ENCODE peak calls at places on chromosomes 3 and 15, in eight cellular contexts. D is mucosa of descending colon, O is neuronal stem cell, T is esophagus squamous epithelium, J is body of pancreas, W is transverse colon, L is right atrium auricular region, H is A673. E is an unnamed sample.

GRCh38 chr3:160401301-160402095 is 2.0 kb downstream of the SMC4 start:
- DNase-seq in D (no peak), O (no peak), T (no peak), J (no peak), W (peak), L (no peak), H (peak), E (peak)

GRCh38 chr3:169478566-169479313 is 184.8 kb downstream of the MECOM start:
- DNase-seq in D (no peak), O (no peak), T (no peak), J (no peak), W (no peak), L (no peak), H (no peak), E (no peak)

GRCh38 chr3:13141991-13142412 is 68.8 kb upstream of the IQSEC1 start:
- DNase-seq in D (no peak), O (peak), T (no peak), J (no peak), W (no peak), L (no peak), H (peak), E (no peak)

GRCh38 chr15:36529296-36530011 is 50.0 kb upstream of the CDIN1 start:
- DNase-seq in D (no peak), O (no peak), T (no peak), J (no peak), W (no peak), L (no peak), H (no peak), E (no peak)

GRCh38 chr3:15470261-15470660 is 42.9 kb downstream of the EAF1 start:
- DNase-seq in D (no peak), O (no peak), T (no peak), J (no peak), W (no peak), L (no peak), H (no peak), E (no peak)

GRCh38 chr15:95086543-95087252 is 855.3 kb downstream of the MCTP2 start:
- DNase-seq in D (no peak), O (no peak), T (no peak), J (no peak), W (no peak), L (no peak), H (no peak), E (no peak)

GRCh38 chr3:11568503-11569155 is 75.1 kb downstream of the VGLL4 start:
- DNase-seq in D (no peak), O (no peak), T (no peak), J (peak), W (peak), L (peak), H (no peak), E (peak)

GRCh38 chr15:34893967-34894366 is 75.6 kb downstream of the AQR start:
- DNase-seq in D (no peak), O (no peak), T (no peak), J (no peak), W (no peak), L (no peak), H (no peak), E (no peak)

GRCh38 chr3:105354429-105354828 is 12.3 kb upstream of the ALCAM start:
- DNase-seq in D (no peak), O (no peak), T (no peak), J (no peak), W (no peak), L (no peak), H (no peak), E (no peak)

GRCh38 chr3:100183608-100184125 is 69.4 kb upstream of the FILIP1L start:
- DNase-seq in D (no peak), O (no peak), T (no peak), J (no peak), W (no peak), L (no peak), H (no peak), E (no peak)

GRCh38 chr3:80087769-80088168 is 320.0 kb upstream of the ROBO1 start:
- DNase-seq in D (no peak), O (no peak), T (no peak), J (no peak), W (no peak), L (no peak), H (peak), E (no peak)

GRCh38 chr3:18795078-18795477 is 353.2 kb upstream of the KCNH8 start:
- DNase-seq in D (no peak), O (no peak), T (no peak), J (no peak), W (no peak), L (no peak), H (no peak), E (no peak)

GRCh38 chr3:94285874-94286273 is 223.0 kb downstream of the NSUN3 start:
- DNase-seq in D (no peak), O (no peak), T (no peak), J (no peak), W (no peak), L (no peak), H (peak), E (no peak)

GRCh38 chr3:123930426-123930825 is 30.6 kb downstream of the CCDC14 start:
- DNase-seq in D (no peak), O (no peak), T (no peak), J (no peak), W (no peak), L (no peak), H (peak), E (no peak)

GRCh38 chr3:138725116-138725515 is 109.6 kb downstream of the PIK3CB start:
- DNase-seq in D (no peak), O (no peak), T (no peak), J (no peak), W (no peak), L (no peak), H (no peak), E (no peak)

GRCh38 chr15:77295446-77295845 is 124.5 kb downstream of the PEAK1 start:
- DNase-seq in D (no peak), O (no peak), T (no peak), J (no peak), W (no peak), L (no peak), H (no peak), E (no peak)

GRCh38 chr3:11953778-11954177 is 50.4 kb upstream of the SYN2 start:
- DNase-seq in D (no peak), O (no peak), T (no peak), J (no peak), W (no peak), L (no peak), H (no peak), E (no peak)

GRCh38 chr3:129622418-129622872 is 16.0 kb upstream of the PLXND1 start:
- DNase-seq in D (peak), O (no peak), T (no peak), J (no peak), W (no peak), L (no peak), H (no peak), E (no peak)

GRCh38 chr15:43769584-43770228 is 7.1 kb downstream of the ELL3 start:
- DNase-seq in D (no peak), O (no peak), T (no peak), J (peak), W (peak), L (peak), H (peak), E (peak)

GRCh38 chr3:113194747-113195400 is 16.5 kb upstream of the BOC start:
- DNase-seq in D (no peak), O (no peak), T (no peak), J (no peak), W (no peak), L (no peak), H (no peak), E (no peak)

GRCh38 chr3:152109038-152109437 is 159.7 kb upstream of the MBNL1 start:
- DNase-seq in D (no peak), O (no peak), T (no peak), J (no peak), W (no peak), L (no peak), H (no peak), E (no peak)

GRCh38 chr3:30042274-30042859 is 564.0 kb upstream of the TGFBR2 start:
- DNase-seq in D (no peak), O (peak), T (no peak), J (peak), W (peak), L (peak), H (peak), E (no peak)

GRCh38 chr3:71238267-71238985 is 345.1 kb downstream of the FOXP1 start:
- DNase-seq in D (no peak), O (no peak), T (no peak), J (no peak), W (no peak), L (no peak), H (no peak), E (no peak)

GRCh38 chr3:167761302-167761701 is 25.8 kb downstream of the SERPINI1 start:
- DNase-seq in D (no peak), O (no peak), T (no peak), J (no peak), W (no peak), L (no peak), H (no peak), E (no peak)

GRCh38 chr3:10390641-10391373 is 69.9 kb upstream of the SEC13 start:
- DNase-seq in D (no peak), O (no peak), T (no peak), J (no peak), W (no peak), L (no peak), H (no peak), E (no peak)

GRCh38 chr3:170132335-170132734 is 49.2 kb downstream of the PHC3 start:
- DNase-seq in D (no peak), O (no peak), T (no peak), J (no peak), W (no peak), L (no peak), H (no peak), E (no peak)

GRCh38 chr3:49867871-49868321 is 1.8 kb downstream of the CAMKV start:
- DNase-seq in D (no peak), O (peak), T (no peak), J (no peak), W (no peak), L (no peak), H (peak), E (no peak)

GRCh38 chr3:178352300-178353021 is 183.8 kb upstream of the KCNMB2 start:
- DNase-seq in D (no peak), O (peak), T (no peak), J (no peak), W (no peak), L (no peak), H (peak), E (no peak)

GRCh38 chr3:178350763-178351162 is 185.5 kb upstream of the KCNMB2 start:
- DNase-seq in D (no peak), O (no peak), T (no peak), J (no peak), W (no peak), L (no peak), H (no peak), E (no peak)

GRCh38 chr3:178353292-178353814 is 182.9 kb upstream of the KCNMB2 start:
- DNase-seq in D (no peak), O (no peak), T (no peak), J (no peak), W (no peak), L (no peak), H (peak), E (no peak)
- H3K4me3 ChIP-seq in D (no peak), O (no peak), T (no peak), J (no peak), W (no peak), L (no peak), H (no peak), E (no peak)

GRCh38 chr15:60128710-60129109 is 124.6 kb downstream of the FOXB1 start:
- DNase-seq in D (no peak), O (no peak), T (no peak), J (no peak), W (no peak), L (no peak), H (no peak), E (no peak)
- H3K4me3 ChIP-seq in D (no peak), O (no peak), T (no peak), J (no peak), W (no peak), L (no peak), H (no peak), E (no peak)

GRCh38 chr3:116348216-116348615 is 97.1 kb downstream of the LSAMP start:
- DNase-seq in D (no peak), O (no peak), T (no peak), J (no peak), W (no peak), L (no peak), H (no peak), E (no peak)
- H3K4me3 ChIP-seq in D (no peak), O (no peak), T (no peak), J (no peak), W (no peak), L (no peak), H (no peak), E (no peak)

GRCh38 chr3:33909547-33909946 is 111.1 kb downstream of the PDCD6IP start:
- DNase-seq in D (no peak), O (no peak), T (no peak), J (no peak), W (no peak), L (no peak), H (no peak), E (no peak)
- H3K4me3 ChIP-seq in D (no peak), O (no peak), T (no peak), J (no peak), W (no peak), L (no peak), H (no peak), E (no peak)

GRCh38 chr3:197513953-197514785 is 41.6 kb downstream of the BDH1 start:
- DNase-seq in D (no peak), O (no peak), T (no peak), J (no peak), W (no peak), L (no peak), H (no peak), E (no peak)
- H3K4me3 ChIP-seq in D (no peak), O (no peak), T (no peak), J (no peak), W (no peak), L (no peak), H (no peak), E (no peak)

GRCh38 chr3:127546517-127546916 is 44.0 kb downstream of the TPRA1 start:
- DNase-seq in D (no peak), O (no peak), T (no peak), J (no peak), W (no peak), L (no peak), H (no peak), E (no peak)

GRCh38 chr3:127549826-127550487 is 40.6 kb downstream of the TPRA1 start:
- DNase-seq in D (no peak), O (no peak), T (no peak), J (no peak), W (no peak), L (no peak), H (no peak), E (no peak)

GRCh38 chr3:127546970-127547733 is 43.4 kb downstream of the TPRA1 start:
- DNase-seq in D (no peak), O (no peak), T (no peak), J (no peak), W (peak), L (no peak), H (no peak), E (no peak)

GRCh38 chr3:127545711-127546457 is 44.6 kb downstream of the TPRA1 start:
- DNase-seq in D (no peak), O (no peak), T (no peak), J (no peak), W (no peak), L (no peak), H (no peak), E (no peak)

GRCh38 chr3:127547761-127548605 is 42.5 kb downstream of the TPRA1 start:
- DNase-seq in D (peak), O (peak), T (no peak), J (peak), W (peak), L (peak), H (peak), E (peak)
- H3K4me3 ChIP-seq in D (peak), O (peak), T (peak), J (peak), W (peak), L (peak), H (peak), E (peak)

GRCh38 chr15:64930778-64931240 is 19.1 kb downstream of the ANKDD1A start:
- DNase-seq in D (no peak), O (no peak), T (no peak), J (no peak), W (no peak), L (no peak), H (no peak), E (peak)

GRCh38 chr15:64931381-64931780 is 19.7 kb downstream of the ANKDD1A start:
- DNase-seq in D (no peak), O (no peak), T (no peak), J (no peak), W (no peak), L (no peak), H (no peak), E (no peak)

GRCh38 chr15:64928626-64929220 is 17.0 kb downstream of the ANKDD1A start:
- DNase-seq in D (no peak), O (no peak), T (no peak), J (no peak), W (no peak), L (no peak), H (no peak), E (no peak)

GRCh38 chr15:64926661-64927060 is 15.0 kb downstream of the ANKDD1A start:
- DNase-seq in D (no peak), O (no peak), T (no peak), J (no peak), W (no peak), L (no peak), H (no peak), E (no peak)

DNA sequence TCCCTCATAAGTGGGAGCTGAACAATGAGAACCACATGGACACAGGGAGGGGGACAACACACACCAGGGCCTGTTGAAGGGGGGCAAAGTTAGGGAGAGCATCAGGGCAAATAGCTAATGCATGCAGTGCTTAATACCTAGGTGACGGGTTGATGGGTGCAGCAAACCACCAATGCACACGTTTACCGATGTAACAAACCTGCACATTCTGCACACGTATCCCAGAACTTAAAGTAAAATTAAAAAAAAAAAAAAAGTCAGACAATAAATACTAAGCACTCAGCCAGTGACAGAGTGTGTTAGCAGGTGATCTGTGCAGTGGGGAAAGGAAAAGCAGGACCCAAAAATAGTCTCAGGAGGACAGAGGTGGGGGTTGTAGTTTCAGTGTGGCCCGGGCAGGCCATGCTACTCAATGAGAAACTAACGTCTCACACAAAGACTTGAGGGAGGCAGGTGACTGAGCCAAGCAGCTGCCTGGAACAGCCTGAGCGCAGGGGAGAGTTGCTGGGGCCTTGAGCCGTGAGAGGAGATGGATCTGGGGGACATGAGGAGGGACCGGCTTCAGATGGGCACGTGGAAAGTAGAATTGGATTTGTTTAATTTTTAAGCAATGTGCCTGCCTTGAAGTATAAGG is 18.4 kb downstream of the ANKDD1A start:
- DNase-seq in D (no peak), O (no peak), T (no peak), J (no peak), W (peak), L (no peak), H (no peak), E (no peak)
- H3K4me3 ChIP-seq in D (no peak), O (no peak), T (no peak), J (no peak), W (no peak), L (no peak), H (no peak), E (no peak)

GRCh38 chr15:75136118-75136517 is 65.6 kb upstream of the C15orf39 start:
- DNase-seq in D (no peak), O (no peak), T (no peak), J (no peak), W (no peak), L (no peak), H (no peak), E (no peak)

GRCh38 chr15:75140080-75140879 is 61.4 kb upstream of the C15orf39 start:
- DNase-seq in D (no peak), O (no peak), T (no peak), J (no peak), W (no peak), L (no peak), H (no peak), E (no peak)

GRCh38 chr15:75134748-75135147 is 66.9 kb upstream of the C15orf39 start:
- DNase-seq in D (no peak), O (no peak), T (no peak), J (no peak), W (no peak), L (no peak), H (no peak), E (no peak)

GRCh38 chr15:75136758-75137157 is 64.9 kb upstream of the C15orf39 start:
- DNase-seq in D (no peak), O (no peak), T (no peak), J (no peak), W (no peak), L (no peak), H (no peak), E (no peak)

DNA sequence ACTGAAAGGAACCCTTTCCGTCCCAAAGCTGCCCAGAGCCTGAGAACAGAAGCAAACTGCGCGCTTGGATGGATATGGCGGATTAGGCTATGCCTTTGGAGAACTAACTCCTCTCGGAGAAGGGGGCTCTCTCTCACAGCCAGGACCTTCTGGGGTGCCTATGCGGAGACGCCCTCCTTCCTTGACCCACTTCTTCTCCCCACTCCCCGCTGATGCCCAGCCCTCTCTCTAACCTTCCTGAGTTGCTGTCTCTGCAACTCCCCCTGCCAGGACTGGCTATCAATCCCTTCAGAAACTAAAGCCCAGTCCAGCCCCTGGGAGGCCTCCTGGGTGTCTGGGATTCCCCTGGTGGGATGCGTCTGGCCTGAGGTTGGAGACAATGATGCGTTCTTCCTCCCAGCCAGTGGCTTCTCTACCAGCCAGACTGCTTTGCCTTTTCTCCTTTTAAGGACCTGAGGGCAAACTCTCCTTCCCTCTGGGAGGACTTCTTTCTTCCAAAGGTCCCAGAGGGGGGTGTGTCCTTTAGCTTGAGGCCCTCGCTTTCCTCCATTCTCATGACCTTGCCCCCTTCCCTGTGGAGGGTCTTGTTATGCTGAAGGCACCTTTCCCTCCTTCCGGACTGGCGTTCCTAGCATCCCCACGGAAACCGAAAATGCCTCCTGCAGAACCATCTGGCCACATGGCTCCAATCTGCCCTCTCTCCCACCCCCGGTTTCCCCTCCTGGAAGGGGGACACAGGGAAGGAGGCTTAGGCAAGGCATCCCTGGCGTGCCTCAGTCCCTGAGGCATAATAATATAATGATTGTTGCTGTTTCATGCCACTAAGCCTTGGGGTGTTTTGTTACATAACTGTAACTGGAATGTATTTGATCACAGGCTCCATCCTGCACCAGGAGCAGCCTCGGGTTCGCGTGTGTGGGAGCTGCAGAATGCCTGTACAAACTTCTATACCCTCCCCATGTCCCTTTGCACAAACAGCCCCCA is 63.4 kb upstream of the C15orf39 start:
- DNase-seq in D (no peak), O (no peak), T (no peak), J (no peak), W (no peak), L (no peak), H (no peak), E (no peak)
- H3K4me3 ChIP-seq in D (no peak), O (peak), T (no peak), J (no peak), W (no peak), L (no peak), H (no peak), E (no peak)